ENCODE peak calls at places on chromosomes 4 and X, in four cellular contexts. One of them, this sample, is unnamed.

GRCh38 chr4:5137927-5138326 is 86.6 kb downstream of the STK32B start:
- DNase-seq in HFF-Myc: no peak
- DNase-seq in lower lobe of right lung: no peak
- DNase-seq in fibroblast of mammary gland: no peak
- DNase-seq in this sample: no peak

GRCh38 chr4:110518889-110519490 is 43.0 kb downstream of the ENPEP start:
- DNase-seq in HFF-Myc: no peak
- DNase-seq in lower lobe of right lung: no peak
- DNase-seq in fibroblast of mammary gland: peak
- DNase-seq in this sample: no peak

GRCh38 chr4:10715135-10715534 is 30.6 kb upstream of the CLNK start:
- DNase-seq in HFF-Myc: no peak
- DNase-seq in lower lobe of right lung: no peak
- DNase-seq in fibroblast of mammary gland: no peak
- DNase-seq in this sample: no peak

GRCh38 chrX:69297521-69297920 is 132.3 kb upstream of the PJA1 start:
- DNase-seq in HFF-Myc: no peak
- DNase-seq in lower lobe of right lung: no peak
- DNase-seq in fibroblast of mammary gland: no peak
- DNase-seq in this sample: no peak

GRCh38 chrX:118205996-118206395 is 89.4 kb upstream of the KLHL13 start:
- DNase-seq in HFF-Myc: no peak
- DNase-seq in lower lobe of right lung: no peak
- DNase-seq in fibroblast of mammary gland: no peak
- DNase-seq in this sample: no peak

GRCh38 chr4:71777891-71778290 is 6.0 kb downstream of the GC start:
- DNase-seq in HFF-Myc: no peak
- DNase-seq in lower lobe of right lung: no peak
- DNase-seq in fibroblast of mammary gland: no peak
- DNase-seq in this sample: no peak

GRCh38 chrX:149648932-149649331 is 17.3 kb upstream of the TMEM185A start:
- DNase-seq in HFF-Myc: no peak
- DNase-seq in lower lobe of right lung: no peak
- DNase-seq in fibroblast of mammary gland: no peak
- DNase-seq in this sample: no peak

GRCh38 chr4:52052475-52052780 is 1.3 kb downstream of the SPATA18 start:
- DNase-seq in HFF-Myc: no peak
- DNase-seq in lower lobe of right lung: no peak
- DNase-seq in fibroblast of mammary gland: no peak
- DNase-seq in this sample: no peak

GRCh38 chrX:100615015-100615414 is 21.6 kb downstream of the TSPAN6 start:
- DNase-seq in HFF-Myc: peak
- DNase-seq in lower lobe of right lung: no peak
- DNase-seq in fibroblast of mammary gland: peak
- DNase-seq in this sample: no peak

GRCh38 chrX:31656013-31656412 is 584.2 kb upstream of the FTHL17 start:
- DNase-seq in HFF-Myc: no peak
- DNase-seq in lower lobe of right lung: no peak
- DNase-seq in fibroblast of mammary gland: peak
- DNase-seq in this sample: no peak

GRCh38 chr4:173370130-173370476 is 651 bp upstream of the SAP30 start:
- DNase-seq in HFF-Myc: no peak
- DNase-seq in lower lobe of right lung: peak
- DNase-seq in fibroblast of mammary gland: no peak
- DNase-seq in this sample: peak

GRCh38 chrX:108156082-108156481 is 64.5 kb downstream of the ATG4A start:
- DNase-seq in HFF-Myc: no peak
- DNase-seq in lower lobe of right lung: no peak
- DNase-seq in fibroblast of mammary gland: no peak
- DNase-seq in this sample: no peak

GRCh38 chr4:156238171-156238570 is 284.5 kb upstream of the CTSO start:
- DNase-seq in HFF-Myc: no peak
- DNase-seq in lower lobe of right lung: no peak
- DNase-seq in fibroblast of mammary gland: no peak
- DNase-seq in this sample: no peak

GRCh38 chr4:152501846-152502536 is 33.9 kb downstream of the FBXW7 start:
- DNase-seq in HFF-Myc: no peak
- DNase-seq in lower lobe of right lung: no peak
- DNase-seq in fibroblast of mammary gland: peak
- DNase-seq in this sample: no peak

GRCh38 chrX:41906515-41907165 is 16.7 kb downstream of the CASK start:
- DNase-seq in HFF-Myc: no peak
- DNase-seq in lower lobe of right lung: no peak
- DNase-seq in fibroblast of mammary gland: peak
- DNase-seq in this sample: no peak

GRCh38 chr4:76689079-76689817 is 208.7 kb downstream of the SOWAHB start:
- DNase-seq in HFF-Myc: no peak
- DNase-seq in lower lobe of right lung: peak
- DNase-seq in fibroblast of mammary gland: no peak
- DNase-seq in this sample: no peak

GRCh38 chr4:157664726-157665125 is 444.2 kb downstream of the GRIA2 start:
- DNase-seq in HFF-Myc: no peak
- DNase-seq in lower lobe of right lung: no peak
- DNase-seq in fibroblast of mammary gland: peak
- DNase-seq in this sample: no peak

GRCh38 chr4:102759835-102760644 is 728 bp downstream of the MANBA start:
- DNase-seq in HFF-Myc: no peak
- DNase-seq in lower lobe of right lung: no peak
- DNase-seq in fibroblast of mammary gland: peak
- DNase-seq in this sample: no peak

GRCh38 chrX:9786839-9787635 is 808 bp downstream of the SHROOM2 start:
- DNase-seq in HFF-Myc: peak
- DNase-seq in lower lobe of right lung: peak
- DNase-seq in fibroblast of mammary gland: no peak
- DNase-seq in this sample: no peak

GRCh38 chr4:169377367-169377766 is 106.6 kb upstream of the SH3RF1 start:
- DNase-seq in HFF-Myc: no peak
- DNase-seq in lower lobe of right lung: no peak
- DNase-seq in fibroblast of mammary gland: no peak
- DNase-seq in this sample: no peak

GRCh38 chrX:64330284-64330683 is 65.0 kb downstream of the MTMR8 start:
- DNase-seq in HFF-Myc: no peak
- DNase-seq in lower lobe of right lung: no peak
- DNase-seq in fibroblast of mammary gland: no peak
- DNase-seq in this sample: no peak

DNA sequence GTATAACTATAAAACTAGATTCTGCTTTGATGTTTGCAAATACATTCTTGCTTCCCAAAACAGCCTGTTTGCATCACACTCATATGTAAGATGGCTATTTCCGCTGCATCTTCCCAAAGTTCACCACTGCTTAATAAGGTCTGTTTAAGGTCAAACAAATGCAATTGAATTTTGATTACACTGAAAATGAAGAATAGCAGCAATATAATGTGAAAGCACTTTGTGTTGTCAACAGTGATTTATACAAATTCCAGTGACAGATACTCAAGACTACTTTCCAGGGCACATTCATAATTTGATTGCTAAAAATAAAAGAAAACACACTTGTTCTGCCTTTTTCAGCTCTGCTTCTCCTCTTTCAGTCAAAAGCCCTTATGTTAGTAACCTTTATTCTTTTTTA is 8.1 kb upstream of the PGAM4 start:
- DNase-seq in HFF-Myc: no peak
- DNase-seq in lower lobe of right lung: no peak
- DNase-seq in fibroblast of mammary gland: no peak
- DNase-seq in this sample: no peak
- H3K4me3 ChIP-seq in HFF-Myc: no peak
- H3K4me3 ChIP-seq in lower lobe of right lung: no peak
- H3K4me3 ChIP-seq in fibroblast of mammary gland: no peak
- H3K4me3 ChIP-seq in this sample: no peak

DNA sequence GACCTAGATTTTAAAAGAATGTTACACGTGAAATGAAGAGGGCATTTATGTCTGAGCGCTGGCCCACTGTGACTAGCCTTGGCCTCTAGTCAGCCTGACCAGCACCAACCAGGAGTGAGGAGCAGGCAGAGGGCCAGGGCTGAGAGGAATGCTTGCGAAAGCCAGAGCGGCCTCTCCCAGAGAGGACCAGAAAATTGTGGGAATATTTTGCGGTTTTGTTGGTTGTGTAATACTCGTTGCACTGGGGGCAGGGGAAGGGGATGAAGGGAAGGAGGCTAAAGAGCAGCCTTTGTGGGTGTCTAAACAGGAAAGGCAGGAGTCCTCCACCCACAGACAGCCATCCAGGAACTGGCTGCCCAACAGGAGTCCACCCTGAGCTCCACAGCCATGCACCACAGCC is 3.8 kb downstream of the GABRE start:
- DNase-seq in HFF-Myc: peak
- DNase-seq in lower lobe of right lung: peak
- DNase-seq in fibroblast of mammary gland: peak
- DNase-seq in this sample: peak
- H3K4me3 ChIP-seq in HFF-Myc: no peak
- H3K4me3 ChIP-seq in lower lobe of right lung: no peak
- H3K4me3 ChIP-seq in fibroblast of mammary gland: no peak
- H3K4me3 ChIP-seq in this sample: no peak

GRCh38 chrX:106731590-106731989 is 5.1 kb downstream of the RNF128 start:
- DNase-seq in HFF-Myc: no peak
- DNase-seq in lower lobe of right lung: no peak
- DNase-seq in fibroblast of mammary gland: no peak
- DNase-seq in this sample: no peak

GRCh38 chrX:106728337-106728736 is 1.8 kb downstream of the RNF128 start:
- DNase-seq in HFF-Myc: no peak
- DNase-seq in lower lobe of right lung: no peak
- DNase-seq in fibroblast of mammary gland: no peak
- DNase-seq in this sample: no peak

GRCh38 chrX:106730385-106730784 is 3.9 kb downstream of the RNF128 start:
- DNase-seq in HFF-Myc: no peak
- DNase-seq in lower lobe of right lung: no peak
- DNase-seq in fibroblast of mammary gland: no peak
- DNase-seq in this sample: no peak

GRCh38 chrX:106726485-106727437 is at the start of gene RNF128:
- DNase-seq in HFF-Myc: no peak
- DNase-seq in lower lobe of right lung: peak
- DNase-seq in fibroblast of mammary gland: peak
- DNase-seq in this sample: peak
- H3K4me3 ChIP-seq in HFF-Myc: peak
- H3K4me3 ChIP-seq in lower lobe of right lung: peak
- H3K4me3 ChIP-seq in fibroblast of mammary gland: peak
- H3K4me3 ChIP-seq in this sample: peak

DNA sequence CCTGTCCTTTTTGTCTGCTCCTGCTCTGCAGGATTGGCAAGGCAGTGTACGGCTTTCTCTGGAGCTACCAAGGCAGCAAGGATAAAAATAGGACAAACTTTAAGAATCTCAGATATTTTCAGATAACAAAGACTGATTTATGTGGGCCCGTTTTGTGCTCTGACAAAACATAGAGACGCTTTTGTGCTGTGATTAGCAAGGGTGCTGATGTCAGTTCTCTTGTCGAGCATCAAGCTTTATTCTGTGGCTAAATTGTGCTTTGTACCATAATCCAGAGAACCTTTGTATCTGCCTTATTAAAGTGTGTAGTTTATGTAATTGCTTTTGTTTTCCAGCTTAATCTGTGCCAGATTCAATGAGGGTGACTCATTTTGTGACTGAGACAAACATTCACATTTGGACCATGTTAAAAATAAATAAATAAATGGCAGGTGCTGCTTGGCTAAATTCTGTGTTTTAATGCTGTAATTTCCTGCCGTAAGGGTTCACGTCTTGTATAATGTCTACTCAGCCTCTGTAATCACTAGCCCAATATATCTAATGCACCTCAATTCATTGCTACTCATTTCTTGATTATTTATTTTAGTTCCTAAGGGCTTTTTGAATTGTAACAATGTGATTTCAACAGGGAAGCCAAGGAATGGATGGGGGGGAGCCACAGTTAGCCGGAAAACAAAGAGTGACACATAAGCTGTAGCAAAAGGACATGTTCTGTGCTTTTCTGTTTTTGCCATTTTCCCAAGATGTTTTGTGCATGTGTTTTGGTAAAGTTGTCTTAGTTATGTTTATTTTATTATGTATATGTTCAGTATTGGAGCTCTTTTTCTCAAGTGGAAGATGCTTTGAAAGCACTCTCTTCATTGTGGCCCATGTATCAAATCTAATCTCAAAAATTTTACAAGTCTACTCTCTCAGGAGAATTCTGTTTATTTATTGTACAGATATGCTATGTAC is 75.1 kb downstream of the GAB1 start:
- DNase-seq in HFF-Myc: no peak
- DNase-seq in lower lobe of right lung: no peak
- DNase-seq in fibroblast of mammary gland: peak
- DNase-seq in this sample: no peak
- H3K4me3 ChIP-seq in HFF-Myc: no peak
- H3K4me3 ChIP-seq in lower lobe of right lung: no peak
- H3K4me3 ChIP-seq in fibroblast of mammary gland: no peak
- H3K4me3 ChIP-seq in this sample: no peak

DNA sequence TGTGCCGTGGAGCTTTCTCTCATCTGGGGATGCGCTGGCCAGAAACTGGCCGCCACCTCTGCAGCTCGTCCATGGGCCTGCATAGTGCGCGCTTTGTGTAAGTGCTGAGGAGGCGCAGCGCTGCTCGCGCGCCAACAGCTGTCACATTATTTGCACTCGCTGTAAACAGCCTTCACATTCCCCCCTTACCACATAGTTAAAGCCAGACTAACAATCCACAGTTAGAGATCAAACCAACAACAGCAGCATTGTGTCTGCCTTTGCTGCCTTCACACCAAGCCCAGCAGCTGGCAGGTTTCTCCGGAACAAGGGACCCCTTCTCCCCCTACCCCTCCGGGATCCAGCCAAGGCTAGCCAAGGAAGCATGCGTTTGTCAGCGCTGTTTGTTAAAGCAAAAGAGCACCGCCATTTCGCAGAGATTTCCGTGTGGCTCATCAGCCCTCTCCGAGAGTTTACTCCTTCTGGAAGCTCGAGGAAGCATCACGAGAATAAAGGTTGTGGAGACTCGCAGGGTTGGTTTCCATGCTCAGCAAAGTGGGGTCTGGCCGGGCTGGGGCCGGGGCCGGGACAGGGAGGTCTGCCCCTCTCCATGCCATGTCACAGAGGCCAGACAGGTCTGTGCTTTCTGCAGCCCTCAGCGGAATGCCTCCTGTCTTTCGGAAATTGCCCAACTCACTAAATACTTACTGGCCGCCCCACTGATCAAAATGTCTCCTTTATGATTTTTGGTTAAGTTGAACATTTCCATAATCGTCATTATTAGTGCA is 11.0 kb downstream of the BCOR start:
- DNase-seq in HFF-Myc: no peak
- DNase-seq in lower lobe of right lung: no peak
- DNase-seq in fibroblast of mammary gland: no peak
- DNase-seq in this sample: no peak
- H3K4me3 ChIP-seq in HFF-Myc: no peak
- H3K4me3 ChIP-seq in lower lobe of right lung: no peak
- H3K4me3 ChIP-seq in fibroblast of mammary gland: no peak
- H3K4me3 ChIP-seq in this sample: no peak

GRCh38 chr4:145177511-145177905 is 2.9 kb downstream of the OTUD4 start:
- DNase-seq in HFF-Myc: no peak
- DNase-seq in lower lobe of right lung: no peak
- DNase-seq in fibroblast of mammary gland: peak
- DNase-seq in this sample: no peak
- H3K4me3 ChIP-seq in HFF-Myc: peak
- H3K4me3 ChIP-seq in lower lobe of right lung: peak
- H3K4me3 ChIP-seq in fibroblast of mammary gland: peak
- H3K4me3 ChIP-seq in this sample: peak

This sample was measured in left lung.